ENCODE peak calls at places on chromosomes 1 and 21, in nine cellular contexts. Q is AG08396; N is AG20443; W is stimulated activated CD8-positive, alpha-beta memory T cell treated with anti-CD3 and anti-CD28 coated beads, Interleukin-4, amount 100 ng/mL, for 1 hour; I is cardiac fibroblast; M is fibroblast of lung; R is substantia nigra; X is HEK293T; F is astrocyte of the cerebellum. A is an unnamed sample.

GRCh38 chr1:220999872-221000863 is 120.9 kb downstream of the HLX start:
- DNase-seq in X (no peak), I (peak; percentile 43), Q (no peak), F (no peak), W (no peak), N (no peak), R (no peak), M (peak; percentile 3), A (no peak)

GRCh38 chr21:25636727-25637126 is 2.3 kb upstream of the JAM2 start:
- DNase-seq in W (no peak), I (no peak), Q (peak; percentile 22), N (no peak), X (no peak), R (no peak), M (peak; percentile 2), F (no peak), A (no peak)

GRCh38 chr1:169484107-169484506 is 1.6 kb downstream of the SLC19A2 start:
- DNase-seq in Q (no peak), W (no peak), X (no peak), M (no peak), F (no peak), I (no peak), N (no peak), R (no peak), A (no peak)

GRCh38 chr1:180484490-180484889 is 17.9 kb downstream of the ACBD6 start:
- DNase-seq in M (no peak), F (no peak), Q (no peak), W (no peak), N (no peak), I (no peak), X (no peak), R (no peak), A (no peak)

GRCh38 chr1:9183898-9184297 is 50.7 kb upstream of the H6PD start:
- DNase-seq in M (no peak), R (no peak), Q (no peak), X (no peak), N (peak; percentile 26), I (no peak), F (no peak), W (no peak), A (no peak)

GRCh38 chr1:228141082-228141870 is 1.2 kb downstream of the GUK1 start:
- DNase-seq in R (no peak), N (no peak), M (peak; percentile 33), I (peak; percentile 95), W (no peak), F (peak; percentile 51), X (no peak), Q (peak; percentile 59), A (no peak)

GRCh38 chr1:77015748-77016341 is 148.6 kb downstream of the ST6GALNAC5 start:
- DNase-seq in I (no peak), X (no peak), Q (no peak), M (no peak), W (no peak), F (no peak), R (no peak), N (no peak), A (no peak)

GRCh38 chr1:8061673-8062386 is 35.7 kb upstream of the ERRFI1 start:
- DNase-seq in Q (no peak), F (no peak), I (peak; percentile 49), N (peak; percentile 30), W (no peak), M (peak; percentile 79), R (no peak), X (no peak), A (no peak)